ENCODE peak calls at places on chromosomes 13 and 19, in five cellular contexts. G is activated T-cell treated with anti-CD3 and anti-CD28 coated beads for 1 hour; R is H54; Q is activated CD8-positive, alpha-beta memory T cell treated with anti-CD3 and anti-CD28 coated beads for 1 hour; Y is ACHN. O is an unnamed sample.

GRCh38 chr19:5563008-5563431 is 4.7 kb downstream of the TINCR start:
- DNase-seq in G (no peak), R (no peak), Q (no peak), Y (no peak), O (no peak)

GRCh38 chr13:31686660-31687430 is 52.5 kb upstream of the RXFP2 start:
- DNase-seq in G (no peak), R (no peak), Q (no peak), Y (no peak), O (no peak)

GRCh38 chr13:102035969-102036368 is 365.9 kb downstream of the FGF14 start:
- DNase-seq in G (no peak), R (no peak), Q (no peak), Y (no peak), O (peak; percentile 77)

GRCh38 chr19:50477751-50478515 is 1.3 kb upstream of the GARIN5A start:
- DNase-seq in G (no peak), R (no peak), Q (no peak), Y (no peak), O (no peak)

GRCh38 chr13:39635564-39635963 is 19.9 kb upstream of the COG6 start:
- DNase-seq in G (no peak), R (no peak), Q (no peak), Y (no peak), O (no peak)

GRCh38 chr19:15680923-15681322 is 8.0 kb downstream of the CYP4F12 start:
- DNase-seq in G (no peak), R (no peak), Q (no peak), Y (no peak), O (no peak)

GRCh38 chr19:47729799-47730520 is 15.4 kb upstream of the NOP53 start:
- DNase-seq in G (no peak), R (no peak), Q (no peak), Y (peak; percentile 75), O (peak; percentile 12)

GRCh38 chr19:14673088-14673487 is 1.6 kb downstream of the ADGRE3 start:
- DNase-seq in G (no peak), R (no peak), Q (no peak), Y (no peak), O (no peak)

GRCh38 chr13:75774176-75774575 is 138.0 kb downstream of the LMO7 start:
- DNase-seq in G (no peak), R (no peak), Q (no peak), Y (no peak), O (no peak)

GRCh38 chr13:41222259-41222852 is 28.0 kb upstream of the KBTBD7 start:
- DNase-seq in G (peak; percentile 19), R (no peak), Q (peak; percentile 8), Y (peak; percentile 61), O (peak; percentile 65)

GRCh38 chr19:38293281-38293680 is 10.8 kb upstream of the C19orf33 start:
- DNase-seq in G (no peak), R (no peak), Q (no peak), Y (no peak), O (no peak)

GRCh38 chr19:40616178-40616577 is 15.0 kb downstream of the LTBP4 start:
- DNase-seq in G (no peak), R (no peak), Q (no peak), Y (no peak), O (no peak)

GRCh38 chr19:33690461-33691427 is 69.0 kb downstream of the CHST8 start:
- DNase-seq in G (no peak), R (no peak), Q (no peak), Y (no peak), O (no peak)

GRCh38 chr19:6088677-6089063 is 21.6 kb downstream of the RFX2 start:
- DNase-seq in G (no peak), R (no peak), Q (no peak), Y (no peak), O (peak; percentile 44)

GRCh38 chr13:101875717-101876393 is 423.4 kb downstream of the ITGBL1 start:
- DNase-seq in G (no peak), R (peak; percentile 5), Q (no peak), Y (no peak), O (peak; percentile 49)

GRCh38 chr13:76637651-76638111 is 248.5 kb downstream of the KCTD12 start:
- DNase-seq in G (no peak), R (no peak), Q (no peak), Y (no peak), O (no peak)

GRCh38 chr13:47310376-47310775 is 413.5 kb upstream of the HTR2A start:
- DNase-seq in G (no peak), R (no peak), Q (no peak), Y (no peak), O (no peak)

GRCh38 chr19:14763497-14764145 is 14.7 kb downstream of the ADGRE2 start:
- DNase-seq in G (no peak), R (no peak), Q (no peak), Y (no peak), O (no peak)

GRCh38 chr13:78977311-78977710 is 318.4 kb upstream of the OBI1 start:
- DNase-seq in G (no peak), R (no peak), Q (no peak), Y (no peak), O (no peak)

GRCh38 chr19:13783565-13784500 is 9.6 kb downstream of the C19orf53 start:
- DNase-seq in G (no peak), R (no peak), Q (no peak), Y (no peak), O (no peak)

GRCh38 chr13:105471683-105472082 is 1063.8 kb downstream of the EFNB2 start:
- DNase-seq in G (no peak), R (no peak), Q (no peak), Y (no peak), O (no peak)